ENCODE peak calls at places on chromosome 2, in nine cellular contexts. B is ovary, N is fibroblast of pulmonary artery, A is colonic mucosa, V is PC-9, C is GM06990, K is dorsolateral prefrontal cortex, X is keratinocyte, E is foreskin fibroblast. S is an unnamed sample.

GRCh38 chr2:41791523-41791922 is 256.3 kb upstream of the PKDCC start:
- DNase-seq in A (peak), K (no peak), X (no peak), N (peak), C (no peak), E (peak), B (no peak), V (peak), S (peak)

GRCh38 chr2:230722207-230722606 is 9.6 kb downstream of the CAB39 start:
- DNase-seq in N (no peak), B (no peak), C (no peak), K (no peak), V (no peak), E (no peak), X (no peak), A (no peak), S (no peak)

GRCh38 chr2:174076948-174077347 is 111.8 kb upstream of the SP3 start:
- DNase-seq in X (no peak), K (no peak), V (no peak), A (no peak), C (no peak), N (no peak), E (no peak), B (no peak), S (no peak)

GRCh38 chr2:100321181-100321880 is 970 bp downstream of the LONRF2 start:
- DNase-seq in A (no peak), B (peak), E (peak), K (peak), C (peak), X (no peak), N (peak), V (no peak), S (peak)

GRCh38 chr2:221572180-221572820 is at the start of gene EPHA4:
- DNase-seq in C (peak), B (peak), K (peak), X (no peak), V (peak), A (peak), E (peak), N (peak), S (peak)

GRCh38 chr2:110105608-110106467 is 9.8 kb downstream of the MALL start:
- DNase-seq in N (peak), E (peak), X (no peak), A (peak), C (no peak), K (no peak), V (peak), B (no peak), S (peak)

GRCh38 chr2:43648979-43649701 is 12.1 kb downstream of the PLEKHH2 start:
- DNase-seq in N (peak), B (no peak), A (no peak), X (no peak), E (no peak), V (no peak), K (no peak), C (no peak), S (peak)

GRCh38 chr2:232890896-232891601 is 21.0 kb downstream of the SNORC start:
- DNase-seq in E (peak), A (no peak), X (no peak), B (no peak), V (peak), K (no peak), N (peak), C (no peak), S (no peak)

GRCh38 chr2:238024986-238025385 is 35.8 kb upstream of the SCLY start:
- DNase-seq in E (peak), C (no peak), B (no peak), V (no peak), N (peak), A (peak), X (peak), K (no peak), S (no peak)

GRCh38 chr2:46131-46470 is 204 bp downstream of the FAM110C start:
- DNase-seq in V (no peak), X (no peak), E (no peak), K (no peak), C (no peak), N (no peak), B (no peak), A (no peak), S (no peak)

GRCh38 chr2:178891959-178892485 is 84.8 kb upstream of the TTN start:
- DNase-seq in V (no peak), B (no peak), X (no peak), C (no peak), K (no peak), E (no peak), N (no peak), A (no peak), S (no peak)

GRCh38 chr2:236052206-236052605 is 116.0 kb downstream of the GBX2 start:
- DNase-seq in V (no peak), X (no peak), K (no peak), C (no peak), N (no peak), A (no peak), E (no peak), B (no peak), S (no peak)

GRCh38 chr2:98747888-98748287 is 17.0 kb upstream of the MGAT4A start:
- DNase-seq in E (no peak), V (no peak), C (no peak), A (no peak), K (no peak), X (no peak), B (no peak), N (no peak), S (no peak)

GRCh38 chr2:232203166-232203891 is 175.2 kb upstream of the ALPP start:
- DNase-seq in X (no peak), N (no peak), K (no peak), A (no peak), E (no peak), B (no peak), C (no peak), V (no peak), S (peak)

GRCh38 chr2:75491129-75491753 is 69.5 kb downstream of the EVA1A start:
- DNase-seq in B (no peak), N (peak), K (no peak), A (no peak), E (no peak), C (no peak), X (no peak), V (no peak), S (peak)

GRCh38 chr2:44951124-44951523 is 9.6 kb downstream of the SIX3 start:
- DNase-seq in K (no peak), E (no peak), X (no peak), A (no peak), N (no peak), B (no peak), V (no peak), C (no peak), S (no peak)

GRCh38 chr2:44950646-44951045 is 9.1 kb downstream of the SIX3 start:
- DNase-seq in N (no peak), K (no peak), B (no peak), C (no peak), A (no peak), X (no peak), V (no peak), E (no peak), S (no peak)

GRCh38 chr2:44952806-44953685 is 11.5 kb downstream of the SIX3 start:
- DNase-seq in N (no peak), V (no peak), C (no peak), K (no peak), X (no peak), B (no peak), E (no peak), A (no peak), S (no peak)

GRCh38 chr2:44952143-44952805 is 10.8 kb downstream of the SIX3 start:
- DNase-seq in N (peak), V (peak), B (no peak), E (peak), K (no peak), C (peak), A (no peak), X (no peak), S (peak)

DNA sequence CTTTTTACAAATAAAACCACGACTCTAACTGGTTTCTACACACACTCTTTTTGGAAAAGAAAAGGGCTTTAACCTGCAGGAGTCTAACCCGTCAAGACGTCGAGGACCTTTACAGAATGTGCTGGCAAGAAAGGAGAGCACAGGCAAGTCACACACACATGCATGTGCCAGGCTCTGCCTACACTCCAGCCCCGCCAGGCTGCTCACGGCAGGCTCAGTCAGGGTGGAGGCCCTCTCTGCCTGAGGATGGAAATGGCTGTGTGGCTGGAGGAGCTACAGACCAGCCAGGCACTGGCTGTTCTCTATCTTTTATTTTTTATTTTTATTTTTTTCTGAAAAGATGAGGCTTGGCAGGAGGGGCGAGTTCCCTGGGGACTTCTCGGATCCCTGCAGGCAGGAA is 10.2 kb downstream of the SIX3 start:
- DNase-seq in V (no peak), B (no peak), K (no peak), C (no peak), A (no peak), N (no peak), X (no peak), E (no peak), S (no peak)
- H3K4me3 ChIP-seq in V (peak), B (no peak), K (peak), C (no peak), A (peak), N (peak), X (no peak), E (peak), S (peak)

GRCh38 chr2:121709776-121710469 is 26.8 kb downstream of the NIFK start:
- DNase-seq in A (no peak), C (no peak), N (no peak), V (no peak), B (no peak), K (no peak), E (no peak), X (no peak), S (no peak)
- TF ChIP-seq CTCF in A (no peak), C (no peak), N (no peak), V (no peak), B (no peak), K (no peak), E (no peak), X (no peak), S (no peak)

GRCh38 chr2:164937864-164938401 is 17.4 kb downstream of the SLC38A11 start:
- DNase-seq in V (no peak), N (no peak), E (no peak), A (peak), X (no peak), B (no peak), K (no peak), C (no peak), S (peak)

GRCh38 chr2:164948540-164948939 is 6.8 kb downstream of the SLC38A11 start:
- DNase-seq in C (no peak), E (no peak), N (no peak), V (no peak), B (no peak), K (no peak), X (no peak), A (no peak), S (no peak)

GRCh38 chr2:164947281-164947680 is 8.0 kb downstream of the SLC38A11 start:
- DNase-seq in K (no peak), N (no peak), A (no peak), X (no peak), C (no peak), V (no peak), B (no peak), E (no peak), S (no peak)

GRCh38 chr2:164943289-164943688 is 12.0 kb downstream of the SLC38A11 start:
- DNase-seq in V (no peak), C (no peak), X (no peak), K (no peak), B (no peak), N (no peak), A (no peak), E (no peak), S (no peak)
- H3K4me3 ChIP-seq in V (no peak), C (no peak), X (no peak), K (no peak), B (no peak), N (no peak), A (no peak), E (no peak), S (no peak)

GRCh38 chr2:142750858-142751257 is 126.6 kb upstream of the KYNU start:
- DNase-seq in V (no peak), X (no peak), C (no peak), K (no peak), N (no peak), A (no peak), E (no peak), B (no peak), S (no peak)
- TF ChIP-seq CTCF in V (no peak), X (no peak), C (no peak), K (no peak), N (no peak), A (no peak), E (no peak), B (no peak), S (no peak)